ENCODE peak calls at places on chromosomes 2 and 18, in nine cellular contexts. One of them, this sample, is unnamed.

GRCh38 chr18:23229472-23229871 is 94.2 kb downstream of the CABLES1 start:
- DNase-seq in pancreas: no peak
- DNase-seq in right atrium auricular region: no peak
- DNase-seq in testis: no peak
- DNase-seq in substantia nigra: no peak
- DNase-seq in IMR-90: peak
- DNase-seq in HepG2: no peak
- DNase-seq in right cardiac atrium: no peak
- DNase-seq in fibroblast of lung: peak
- DNase-seq in this sample: no peak

GRCh38 chr2:74238879-74239278 is 40.5 kb downstream of the MTHFD2 start:
- DNase-seq in pancreas: no peak
- DNase-seq in right atrium auricular region: no peak
- DNase-seq in testis: no peak
- DNase-seq in substantia nigra: no peak
- DNase-seq in IMR-90: peak
- DNase-seq in HepG2: no peak
- DNase-seq in right cardiac atrium: no peak
- DNase-seq in fibroblast of lung: peak
- DNase-seq in this sample: no peak

GRCh38 chr18:55706893-55707292 is 118.9 kb upstream of the TCF4 start:
- DNase-seq in pancreas: no peak
- DNase-seq in right atrium auricular region: no peak
- DNase-seq in testis: no peak
- DNase-seq in substantia nigra: no peak
- DNase-seq in IMR-90: peak
- DNase-seq in HepG2: no peak
- DNase-seq in right cardiac atrium: no peak
- DNase-seq in fibroblast of lung: peak
- DNase-seq in this sample: no peak

GRCh38 chr2:127504552-127505460 is 21.5 kb downstream of the IWS1 start:
- DNase-seq in pancreas: no peak
- DNase-seq in right atrium auricular region: no peak
- DNase-seq in testis: no peak
- DNase-seq in substantia nigra: no peak
- DNase-seq in IMR-90: peak
- DNase-seq in HepG2: no peak
- DNase-seq in right cardiac atrium: no peak
- DNase-seq in fibroblast of lung: no peak
- DNase-seq in this sample: no peak

GRCh38 chr2:175111200-175111657 is 56.8 kb downstream of the ATF2 start:
- DNase-seq in pancreas: no peak
- DNase-seq in right atrium auricular region: no peak
- DNase-seq in testis: no peak
- DNase-seq in substantia nigra: no peak
- DNase-seq in IMR-90: peak
- DNase-seq in HepG2: peak
- DNase-seq in right cardiac atrium: no peak
- DNase-seq in fibroblast of lung: peak
- DNase-seq in this sample: peak

GRCh38 chr18:31876707-31877106 is 66.2 kb downstream of the TRAPPC8 start:
- DNase-seq in pancreas: no peak
- DNase-seq in right atrium auricular region: no peak
- DNase-seq in testis: no peak
- DNase-seq in substantia nigra: no peak
- DNase-seq in IMR-90: peak
- DNase-seq in HepG2: no peak
- DNase-seq in right cardiac atrium: no peak
- DNase-seq in fibroblast of lung: no peak
- DNase-seq in this sample: no peak

GRCh38 chr2:162344617-162344950 is 652 bp downstream of the GCA start:
- DNase-seq in pancreas: no peak
- DNase-seq in right atrium auricular region: no peak
- DNase-seq in testis: no peak
- DNase-seq in substantia nigra: no peak
- DNase-seq in IMR-90: no peak
- DNase-seq in HepG2: peak
- DNase-seq in right cardiac atrium: no peak
- DNase-seq in fibroblast of lung: no peak
- DNase-seq in this sample: no peak

GRCh38 chr2:221451836-221452774 is 120.0 kb downstream of the EPHA4 start:
- DNase-seq in pancreas: no peak
- DNase-seq in right atrium auricular region: no peak
- DNase-seq in testis: no peak
- DNase-seq in substantia nigra: no peak
- DNase-seq in IMR-90: no peak
- DNase-seq in HepG2: no peak
- DNase-seq in right cardiac atrium: no peak
- DNase-seq in fibroblast of lung: no peak
- DNase-seq in this sample: peak

GRCh38 chr2:229085439-229085838 is 185.6 kb downstream of the PID1 start:
- DNase-seq in pancreas: no peak
- DNase-seq in right atrium auricular region: no peak
- DNase-seq in testis: no peak
- DNase-seq in substantia nigra: no peak
- DNase-seq in IMR-90: no peak
- DNase-seq in HepG2: no peak
- DNase-seq in right cardiac atrium: no peak
- DNase-seq in fibroblast of lung: no peak
- DNase-seq in this sample: no peak

GRCh38 chr2:65320042-65320711 is 92.5 kb downstream of the ACTR2 start:
- DNase-seq in pancreas: no peak
- DNase-seq in right atrium auricular region: no peak
- DNase-seq in testis: no peak
- DNase-seq in substantia nigra: no peak
- DNase-seq in IMR-90: peak
- DNase-seq in HepG2: peak
- DNase-seq in right cardiac atrium: no peak
- DNase-seq in fibroblast of lung: peak
- DNase-seq in this sample: no peak

GRCh38 chr2:163682695-163683094 is 53.1 kb downstream of the FIGN start:
- DNase-seq in pancreas: no peak
- DNase-seq in right atrium auricular region: no peak
- DNase-seq in testis: no peak
- DNase-seq in substantia nigra: no peak
- DNase-seq in IMR-90: peak
- DNase-seq in HepG2: peak
- DNase-seq in right cardiac atrium: no peak
- DNase-seq in fibroblast of lung: peak
- DNase-seq in this sample: peak

GRCh38 chr2:70596293-70596692 is 42.7 kb upstream of the TGFA start:
- DNase-seq in pancreas: no peak
- DNase-seq in right atrium auricular region: no peak
- DNase-seq in testis: no peak
- DNase-seq in substantia nigra: no peak
- DNase-seq in IMR-90: no peak
- DNase-seq in HepG2: no peak
- DNase-seq in right cardiac atrium: no peak
- DNase-seq in fibroblast of lung: no peak
- DNase-seq in this sample: no peak

GRCh38 chr2:70598197-70598596 is 44.6 kb upstream of the TGFA start:
- DNase-seq in pancreas: no peak
- DNase-seq in right atrium auricular region: no peak
- DNase-seq in testis: no peak
- DNase-seq in substantia nigra: no peak
- DNase-seq in IMR-90: no peak
- DNase-seq in HepG2: no peak
- DNase-seq in right cardiac atrium: no peak
- DNase-seq in fibroblast of lung: no peak
- DNase-seq in this sample: no peak

GRCh38 chr2:70596739-70597138 is 43.1 kb upstream of the TGFA start:
- DNase-seq in pancreas: no peak
- DNase-seq in right atrium auricular region: no peak
- DNase-seq in testis: no peak
- DNase-seq in substantia nigra: no peak
- DNase-seq in IMR-90: no peak
- DNase-seq in HepG2: no peak
- DNase-seq in right cardiac atrium: no peak
- DNase-seq in fibroblast of lung: peak
- DNase-seq in this sample: no peak
- H3K27ac ChIP-seq in pancreas: no peak
- H3K27ac ChIP-seq in right atrium auricular region: no peak
- H3K27ac ChIP-seq in testis: no peak
- H3K27ac ChIP-seq in substantia nigra: no peak
- H3K27ac ChIP-seq in IMR-90: no peak
- H3K27ac ChIP-seq in HepG2: no peak
- H3K27ac ChIP-seq in right cardiac atrium: peak
- H3K27ac ChIP-seq in fibroblast of lung: no peak
- H3K27ac ChIP-seq in this sample: no peak

DNA sequence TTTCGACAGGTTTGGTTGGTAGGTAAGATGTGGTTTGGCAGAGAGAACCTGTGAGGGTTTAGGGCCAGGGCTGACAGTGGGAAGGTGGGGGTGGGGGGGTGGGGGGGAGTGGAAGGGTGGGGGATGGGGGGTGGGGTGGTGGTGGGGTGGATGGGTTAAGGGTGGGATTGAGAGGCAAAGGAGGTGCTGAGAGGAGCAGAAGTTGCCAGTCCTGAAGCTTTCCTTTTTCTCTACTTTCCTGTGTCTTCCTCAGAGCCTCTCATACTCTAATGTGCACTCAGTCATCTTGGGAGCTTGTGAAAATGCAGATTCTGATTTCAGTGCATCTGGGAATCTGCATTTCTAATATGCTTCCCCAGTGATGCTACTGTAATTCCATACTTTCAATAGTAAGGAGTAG is 21.0 kb downstream of the MAP4K4 start:
- DNase-seq in pancreas: no peak
- DNase-seq in right atrium auricular region: no peak
- DNase-seq in testis: no peak
- DNase-seq in substantia nigra: no peak
- DNase-seq in IMR-90: no peak
- DNase-seq in HepG2: no peak
- DNase-seq in right cardiac atrium: no peak
- DNase-seq in fibroblast of lung: no peak
- DNase-seq in this sample: no peak
- H3K27ac ChIP-seq in pancreas: no peak
- H3K27ac ChIP-seq in right atrium auricular region: no peak
- H3K27ac ChIP-seq in testis: no peak
- H3K27ac ChIP-seq in substantia nigra: no peak
- H3K27ac ChIP-seq in IMR-90: no peak
- H3K27ac ChIP-seq in HepG2: no peak
- H3K27ac ChIP-seq in right cardiac atrium: no peak
- H3K27ac ChIP-seq in fibroblast of lung: no peak
- H3K27ac ChIP-seq in this sample: no peak

DNA sequence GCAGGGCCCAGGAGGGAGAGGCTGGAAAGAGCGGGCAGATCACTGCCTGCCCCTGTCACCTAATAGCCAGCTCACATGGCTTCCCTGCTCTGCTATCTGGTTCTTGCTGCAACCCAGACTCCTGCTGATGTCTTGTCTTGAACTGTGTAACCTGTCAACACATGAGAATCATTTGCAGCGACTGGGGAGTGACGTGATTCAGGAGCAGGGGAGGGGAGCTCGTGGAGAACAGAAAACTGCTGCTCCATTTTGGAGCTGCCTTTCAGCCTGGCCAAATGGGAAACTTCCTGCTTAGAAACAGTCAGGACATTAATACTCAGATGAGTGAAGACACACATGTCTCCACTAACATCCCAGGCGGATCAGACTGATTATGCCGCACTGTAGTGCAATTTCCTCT is 38.1 kb downstream of the RPL37A start:
- DNase-seq in pancreas: no peak
- DNase-seq in right atrium auricular region: no peak
- DNase-seq in testis: peak
- DNase-seq in substantia nigra: no peak
- DNase-seq in IMR-90: peak
- DNase-seq in HepG2: no peak
- DNase-seq in right cardiac atrium: peak
- DNase-seq in fibroblast of lung: peak
- DNase-seq in this sample: no peak
- H3K27ac ChIP-seq in pancreas: no peak
- H3K27ac ChIP-seq in right atrium auricular region: peak
- H3K27ac ChIP-seq in testis: peak
- H3K27ac ChIP-seq in substantia nigra: no peak
- H3K27ac ChIP-seq in IMR-90: peak
- H3K27ac ChIP-seq in HepG2: no peak
- H3K27ac ChIP-seq in right cardiac atrium: peak
- H3K27ac ChIP-seq in fibroblast of lung: peak
- H3K27ac ChIP-seq in this sample: no peak

GRCh38 chr2:66506265-66506664 is 71.3 kb downstream of the MEIS1 start:
- DNase-seq in pancreas: peak
- DNase-seq in right atrium auricular region: no peak
- DNase-seq in testis: no peak
- DNase-seq in substantia nigra: no peak
- DNase-seq in IMR-90: no peak
- DNase-seq in HepG2: no peak
- DNase-seq in right cardiac atrium: no peak
- DNase-seq in fibroblast of lung: no peak
- DNase-seq in this sample: no peak

GRCh38 chr2:66512626-66513025 is 77.7 kb downstream of the MEIS1 start:
- DNase-seq in pancreas: no peak
- DNase-seq in right atrium auricular region: no peak
- DNase-seq in testis: no peak
- DNase-seq in substantia nigra: no peak
- DNase-seq in IMR-90: peak
- DNase-seq in HepG2: no peak
- DNase-seq in right cardiac atrium: no peak
- DNase-seq in fibroblast of lung: no peak
- DNase-seq in this sample: no peak

GRCh38 chr2:66507673-66508127 is 72.8 kb downstream of the MEIS1 start:
- DNase-seq in pancreas: no peak
- DNase-seq in right atrium auricular region: no peak
- DNase-seq in testis: no peak
- DNase-seq in substantia nigra: no peak
- DNase-seq in IMR-90: no peak
- DNase-seq in HepG2: no peak
- DNase-seq in right cardiac atrium: no peak
- DNase-seq in fibroblast of lung: no peak
- DNase-seq in this sample: no peak

GRCh38 chr2:66509326-66509811 is 74.4 kb downstream of the MEIS1 start:
- DNase-seq in pancreas: no peak
- DNase-seq in right atrium auricular region: no peak
- DNase-seq in testis: no peak
- DNase-seq in substantia nigra: no peak
- DNase-seq in IMR-90: peak
- DNase-seq in HepG2: no peak
- DNase-seq in right cardiac atrium: no peak
- DNase-seq in fibroblast of lung: no peak
- DNase-seq in this sample: no peak

DNA sequence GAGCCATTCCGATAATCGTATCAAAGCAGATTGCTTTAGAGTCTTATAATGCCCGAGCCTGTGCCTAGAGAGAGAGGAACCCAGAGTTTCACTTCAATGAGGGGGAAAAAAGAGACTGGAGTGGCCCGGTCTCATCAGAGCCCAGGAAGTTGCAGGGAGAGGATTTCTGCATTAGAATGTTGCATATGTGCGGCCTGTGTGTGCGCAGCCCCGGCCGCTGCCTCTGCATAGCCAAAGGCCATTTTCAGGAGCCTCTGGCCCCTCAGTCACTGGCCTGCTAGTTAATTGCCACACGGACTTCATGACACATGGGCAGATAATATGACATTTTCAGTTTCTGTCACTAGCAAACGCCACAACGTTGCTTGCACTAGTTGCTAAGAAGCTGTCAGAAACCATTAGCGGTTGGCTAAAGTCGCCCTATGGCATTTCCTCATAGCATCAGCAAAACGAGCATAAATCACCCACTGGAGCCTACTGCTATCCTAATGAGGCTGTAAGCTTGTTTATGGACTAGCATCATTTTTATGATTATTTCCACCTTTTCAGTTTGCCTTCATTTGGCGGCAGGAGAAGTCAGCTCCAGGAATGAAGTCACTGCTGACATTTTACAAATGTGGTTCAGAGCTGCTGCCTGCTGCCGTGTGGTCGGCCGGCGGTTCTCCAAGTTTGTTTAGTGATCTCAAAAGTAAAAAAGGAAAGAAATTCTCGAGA is 73.6 kb downstream of the MEIS1 start:
- DNase-seq in pancreas: no peak
- DNase-seq in right atrium auricular region: no peak
- DNase-seq in testis: no peak
- DNase-seq in substantia nigra: no peak
- DNase-seq in IMR-90: peak
- DNase-seq in HepG2: no peak
- DNase-seq in right cardiac atrium: no peak
- DNase-seq in fibroblast of lung: peak
- DNase-seq in this sample: no peak
- H3K27ac ChIP-seq in pancreas: peak
- H3K27ac ChIP-seq in right atrium auricular region: peak
- H3K27ac ChIP-seq in testis: no peak
- H3K27ac ChIP-seq in substantia nigra: peak
- H3K27ac ChIP-seq in IMR-90: peak
- H3K27ac ChIP-seq in HepG2: no peak
- H3K27ac ChIP-seq in right cardiac atrium: peak
- H3K27ac ChIP-seq in fibroblast of lung: peak
- H3K27ac ChIP-seq in this sample: no peak

This sample was measured in Karpas-422.